ENCODE peak calls at places on chromosomes 7 and 10, in nine cellular contexts. H is HCT116; T is activated CD4-positive, alpha-beta T cell treated with anti-CD3 and anti-CD28 coated beads, Interleukin-2, amount 50 U/mL, for 48 hours; D is NCI-H510A treated with DMSO at 0.1 percent for 48 hours; O is EL; B is colonic mucosa; M is esophagus squamous epithelium; P is CD4-positive, alpha-beta T cell; S is endothelial cell. V is an unnamed sample.

GRCh38 chr7:102892631-102893278 is 20.0 kb upstream of the LRRC17 start:
- DNase-seq in H (no peak), T (no peak), D (no peak), O (no peak), B (no peak), M (no peak), P (no peak), S (no peak), V (no peak)

GRCh38 chr10:11697718-11698527 is 44.3 kb upstream of the ECHDC3 start:
- DNase-seq in H (no peak), T (peak; percentile 26), D (no peak), O (no peak), B (peak; percentile 42), M (no peak), P (no peak), S (no peak), V (no peak)

GRCh38 chr10:98892523-98892922 is 343.1 kb downstream of the HPSE2 start:
- DNase-seq in H (no peak), T (no peak), D (no peak), O (no peak), B (no peak), M (no peak), P (no peak), S (no peak), V (no peak)

GRCh38 chr10:118501637-118502440 is 93.6 kb downstream of the PRLHR start:
- DNase-seq in H (no peak), T (no peak), D (no peak), O (peak; percentile 60), B (no peak), M (no peak), P (no peak), S (no peak), V (no peak)

GRCh38 chr7:150788474-150789269 is 11.5 kb downstream of the TMEM176B start:
- DNase-seq in H (no peak), T (no peak), D (no peak), O (peak; percentile 6), B (peak; percentile 56), M (no peak), P (no peak), S (no peak), V (no peak)

GRCh38 chr7:30905078-30906012 is 6.3 kb upstream of the AQP1 start:
- DNase-seq in H (no peak), T (no peak), D (no peak), O (no peak), B (peak; percentile 68), M (no peak), P (no peak), S (no peak), V (no peak)

GRCh38 chr10:106508920-106509319 is 655.6 kb downstream of the SORCS1 start:
- DNase-seq in H (no peak), T (no peak), D (no peak), O (peak; percentile 10), B (no peak), M (no peak), P (no peak), S (no peak), V (no peak)

GRCh38 chr7:23106491-23106800 is 861 bp downstream of the KLHL7 start:
- DNase-seq in H (no peak), T (no peak), D (peak; percentile 46), O (peak; percentile 65), B (no peak), M (no peak), P (no peak), S (no peak), V (no peak)

GRCh38 chr7:132972745-132973144 is 109.1 kb downstream of the CHCHD3 start:
- DNase-seq in H (no peak), T (no peak), D (no peak), O (no peak), B (no peak), M (no peak), P (no peak), S (no peak), V (no peak)

GRCh38 chr7:36971515-36972139 is 247.3 kb upstream of the AOAH start:
- DNase-seq in H (no peak), T (no peak), D (peak; percentile 49), O (no peak), B (no peak), M (no peak), P (no peak), S (no peak), V (no peak)

GRCh38 chr10:121577568-121577967 is 20.7 kb downstream of the FGFR2 start:
- DNase-seq in H (no peak), T (no peak), D (no peak), O (no peak), B (no peak), M (no peak), P (no peak), S (no peak), V (no peak)